ENCODE peak calls at places on chromosomes 4 and X, in five cellular contexts. R is Right ventricle myocardium inferior, J is neural crest cell, O is NCI-H2081, I is fibroblast of the conjunctiva. L is an unnamed sample.

GRCh38 chrX:43836435-43837184 is 45.6 kb downstream of the MAOB start:
- DNase-seq in R (no peak), J (no peak), O (no peak), I (no peak), L (no peak)

GRCh38 chr4:151238477-151238876 is 38.5 kb upstream of the PRSS48 start:
- DNase-seq in R (no peak), J (no peak), O (no peak), I (no peak), L (no peak)

GRCh38 chr4:79042079-79042674 is 102.9 kb upstream of the PAQR3 start:
- DNase-seq in R (no peak), J (no peak), O (peak), I (peak), L (no peak)

GRCh38 chrX:134548257-134548732 is 88.3 kb downstream of the HPRT1 start:
- DNase-seq in R (no peak), J (no peak), O (no peak), I (no peak), L (no peak)

GRCh38 chrX:122572461-122572860 is 611.6 kb upstream of the GRIA3 start:
- DNase-seq in R (no peak), J (no peak), O (no peak), I (no peak), L (no peak)

GRCh38 chr4:18075823-18076433 is 54.4 kb upstream of the LCORL start:
- DNase-seq in R (peak), J (no peak), O (peak), I (no peak), L (no peak)

GRCh38 chrX:107935200-107935599 is 47.0 kb downstream of the TEX13B start:
- DNase-seq in R (no peak), J (no peak), O (no peak), I (peak), L (no peak)

GRCh38 chrX:42505057-42505456 is 272.9 kb downstream of the PPP1R2C start:
- DNase-seq in R (no peak), J (no peak), O (no peak), I (no peak), L (no peak)

GRCh38 chrX:17527135-17527701 is 152.2 kb downstream of the NHS start:
- DNase-seq in R (peak), J (no peak), O (no peak), I (no peak), L (no peak)

GRCh38 chr4:185810746-185811508 is 1.1 kb downstream of the SORBS2 start:
- DNase-seq in R (no peak), J (peak), O (no peak), I (no peak), L (no peak)

GRCh38 chrX:27599928-27600327 is 9.8 kb downstream of the DCAF8L2 start:
- DNase-seq in R (no peak), J (no peak), O (no peak), I (no peak), L (no peak)

GRCh38 chr4:156971168-156971601 is 414 bp downstream of the PDGFC start:
- DNase-seq in R (no peak), J (peak), O (no peak), I (no peak), L (no peak)

GRCh38 chrX:87693204-87693603 is 175.6 kb downstream of the KLHL4 start:
- DNase-seq in R (no peak), J (no peak), O (no peak), I (no peak), L (no peak)

GRCh38 chr4:188976644-188977115 is 837.4 kb downstream of the TRIML1 start:
- DNase-seq in R (no peak), J (no peak), O (peak), I (peak), L (no peak)

GRCh38 chrX:83845397-83845796 is 15.5 kb upstream of the CYLC1 start:
- DNase-seq in R (no peak), J (no peak), O (peak), I (peak), L (no peak)

GRCh38 chrX:31190221-31190975 is 118.6 kb upstream of the FTHL17 start:
- DNase-seq in R (no peak), J (no peak), O (no peak), I (no peak), L (no peak)

GRCh38 chrX:341541-342101 is 23.0 kb upstream of the GTPBP6 start:
- DNase-seq in R (peak), J (no peak), O (no peak), I (no peak), L (peak)

GRCh38 chr4:39814403-39815185 is 116.7 kb downstream of the UBE2K start:
- DNase-seq in R (no peak), J (no peak), O (no peak), I (no peak), L (peak)

GRCh38 chr4:39855909-39856512 is 121.7 kb downstream of the PDS5A start:
- DNase-seq in R (no peak), J (no peak), O (no peak), I (no peak), L (no peak)

GRCh38 chr4:19736968-19737756 is 514.5 kb upstream of the SLIT2 start:
- DNase-seq in R (no peak), J (no peak), O (peak), I (no peak), L (no peak)

GRCh38 chr4:76067652-76068286 is 6.7 kb upstream of the ART3 start:
- DNase-seq in R (no peak), J (peak), O (peak), I (peak), L (no peak)

GRCh38 chr4:7398788-7399432 is 35.8 kb downstream of the PSAPL1 start:
- DNase-seq in R (no peak), J (no peak), O (no peak), I (no peak), L (peak)

GRCh38 chrX:40097101-40097491 is 662 bp downstream of the BCOR start:
- DNase-seq in R (no peak), J (no peak), O (no peak), I (no peak), L (no peak)

GRCh38 chr4:156420557-156420956 is 466.9 kb upstream of the CTSO start:
- DNase-seq in R (no peak), J (no peak), O (no peak), I (no peak), L (no peak)

GRCh38 chr4:53586121-53586816 is 5.0 kb downstream of the LNX1 start:
- DNase-seq in R (no peak), J (no peak), O (no peak), I (peak), L (no peak)

GRCh38 chr4:159062381-159062780 is 40.5 kb upstream of the RAPGEF2 start:
- DNase-seq in R (no peak), J (no peak), O (no peak), I (no peak), L (no peak)

GRCh38 chr4:183905081-183905592 is at the start of gene STOX2:
- DNase-seq in R (peak), J (peak), O (peak), I (no peak), L (no peak)

GRCh38 chr4:20735931-20736330 is 35.7 kb downstream of the PACRGL start:
- DNase-seq in R (no peak), J (no peak), O (no peak), I (no peak), L (no peak)

GRCh38 chr4:129014566-129015509 is 78.5 kb downstream of the SCLT1 start:
- DNase-seq in R (no peak), J (no peak), O (no peak), I (no peak), L (peak)

L was measured in mesenteric fat pad.